ENCODE peak calls at places on chromosomes 13 and 19, in five cellular contexts. W is stimulated activated CD4-positive, alpha-beta T cell treated with anti-CD3 and anti-CD28 coated beads, Interleukin-2, amount 100 ng/mL, for 48 hours; K is neural progenitor cell; G is substantia nigra; N is endothelial cell of umbilical vein. X is an unnamed sample.

GRCh38 chr13:109160357-109160756 is 530.9 kb downstream of the MYO16 start:
- DNase-seq in N (no peak), W (no peak), G (no peak), K (no peak), X (no peak)

GRCh38 chr13:103436057-103436654 is 369.9 kb upstream of the SLC10A2 start:
- DNase-seq in W (no peak), N (no peak), G (no peak), K (no peak), X (no peak)

GRCh38 chr13:62094937-62095336 is 679.3 kb upstream of the PCDH20 start:
- DNase-seq in W (no peak), K (no peak), G (no peak), N (no peak), X (no peak)

GRCh38 chr19:42242071-42242511 is 311 bp downstream of the GSK3A start:
- DNase-seq in G (no peak), W (no peak), N (no peak), K (no peak), X (no peak)

GRCh38 chr19:2422951-2423880 is 4.2 kb downstream of the TIMM13 start:
- DNase-seq in W (no peak), N (no peak), K (no peak), G (no peak), X (no peak)

GRCh38 chr13:51070005-51070649 is 40.9 kb downstream of the C13orf42 start:
- DNase-seq in K (peak; percentile 91), N (peak; percentile 76), W (peak; percentile 81), G (peak; percentile 16), X (peak; percentile 66)

GRCh38 chr19:17244618-17245534 is 843 bp downstream of the NR2F6 start:
- DNase-seq in W (no peak), N (no peak), G (no peak), K (peak; percentile 50), X (no peak)

GRCh38 chr13:94154362-94154761 is 325.1 kb downstream of the DCT start:
- DNase-seq in W (no peak), N (no peak), K (no peak), G (no peak), X (no peak)

GRCh38 chr19:8311461-8312260 is 3.5 kb upstream of the CD320 start:
- DNase-seq in K (no peak), N (peak; percentile 47), W (no peak), G (no peak), X (no peak)

X was measured in A549.